ENCODE peak calls at places on chromosomes 1 and 21, in five cellular contexts. F, N, U, Y and T are unnamed samples.

GRCh38 chr1:53344921-53345838 is 17.3 kb upstream of the LRP8 start:
- DNase-seq in F (no peak), N (no peak), U (no peak), Y (no peak), T (no peak)

GRCh38 chr1:27011058-27011764 is 1.4 kb downstream of the TENT5B start:
- DNase-seq in F (no peak), N (no peak), U (peak), Y (peak), T (peak)

GRCh38 chr1:961132-961652 is 808 bp downstream of the KLHL17 start:
- DNase-seq in F (no peak), N (no peak), U (no peak), Y (no peak), T (no peak)

GRCh38 chr1:201886103-201886885 is 2.4 kb upstream of the SHISA4 start:
- DNase-seq in F (no peak), N (no peak), U (no peak), Y (no peak), T (no peak)

GRCh38 chr1:178953034-178953433 is 72.7 kb upstream of the FAM20B start:
- DNase-seq in F (no peak), N (no peak), U (no peak), Y (no peak), T (no peak)

GRCh38 chr21:15301736-15302135 is 236.9 kb upstream of the NRIP1 start:
- DNase-seq in F (no peak), N (no peak), U (no peak), Y (no peak), T (peak)

GRCh38 chr1:6355621-6356020 is 37.9 kb downstream of the ACOT7 start:
- DNase-seq in F (no peak), N (no peak), U (no peak), Y (no peak), T (no peak)

GRCh38 chr1:236156512-236157208 is 14.3 kb downstream of the GPR137B start:
- DNase-seq in F (no peak), N (no peak), U (no peak), Y (no peak), T (no peak)

GRCh38 chr1:53719469-53719868 is 19.5 kb downstream of the GLIS1 start:
- DNase-seq in F (no peak), N (no peak), U (no peak), Y (no peak), T (no peak)

GRCh38 chr21:46322351-46323226 is 1.1 kb downstream of the C21orf58 start:
- DNase-seq in F (no peak), N (no peak), U (peak), Y (no peak), T (peak)

GRCh38 chr1:215539803-215540575 is 27.1 kb upstream of the KCTD3 start:
- DNase-seq in F (no peak), N (no peak), U (peak), Y (no peak), T (no peak)

GRCh38 chr1:235935506-235936224 is 69.0 kb upstream of the LYST start:
- DNase-seq in F (no peak), N (no peak), U (no peak), Y (no peak), T (peak)

GRCh38 chr1:183731151-183731550 is 73.8 kb upstream of the RGL1 start:
- DNase-seq in F (no peak), N (no peak), U (no peak), Y (no peak), T (no peak)

GRCh38 chr1:156124557-156125483 is 10.3 kb downstream of the LMNA start:
- DNase-seq in F (no peak), N (no peak), U (peak), Y (no peak), T (peak)

GRCh38 chr1:8003431-8004112 is 22.5 kb downstream of the ERRFI1 start:
- DNase-seq in F (no peak), N (no peak), U (peak), Y (no peak), T (peak)

GRCh38 chr1:31063636-31064035 is 1.9 kb downstream of the PUM1 start:
- DNase-seq in F (no peak), N (no peak), U (peak), Y (no peak), T (no peak)

GRCh38 chr21:43866659-43867331 is 1.8 kb downstream of the AGPAT3 start:
- DNase-seq in F (no peak), N (no peak), U (no peak), Y (no peak), T (peak)

GRCh38 chr21:22355949-22356348 is 1357.7 kb downstream of the NCAM2 start:
- DNase-seq in F (no peak), N (no peak), U (no peak), Y (no peak), T (no peak)

GRCh38 chr1:114152211-114153050 is 1.2 kb downstream of the SYT6 start:
- DNase-seq in F (no peak), N (no peak), U (peak), Y (no peak), T (peak)

GRCh38 chr1:234973426-234974250 is 155.0 kb downstream of the TOMM20 start:
- DNase-seq in F (no peak), N (no peak), U (no peak), Y (no peak), T (no peak)

GRCh38 chr1:95742591-95743089 is 508.6 kb downstream of the RWDD3 start:
- DNase-seq in F (no peak), N (no peak), U (peak), Y (no peak), T (peak)

GRCh38 chr1:83508485-83509151 is 490.3 kb downstream of the TTLL7 start:
- DNase-seq in F (no peak), N (no peak), U (peak), Y (no peak), T (no peak)

GRCh38 chr1:58888776-58889341 is 105.0 kb upstream of the JUN start:
- DNase-seq in F (no peak), N (no peak), U (no peak), Y (no peak), T (peak)

GRCh38 chr21:42157606-42158310 is 61.2 kb upstream of the ABCG1 start:
- DNase-seq in F (no peak), N (no peak), U (no peak), Y (no peak), T (no peak)

GRCh38 chr1:8182034-8182761 is 135.7 kb upstream of the SLC45A1 start:
- DNase-seq in F (no peak), N (no peak), U (peak), Y (no peak), T (peak)

GRCh38 chr1:16067127-16067768 is 6.2 kb downstream of the FAM131C start:
- DNase-seq in F (no peak), N (no peak), U (no peak), Y (no peak), T (peak)

GRCh38 chr1:89198500-89199072 is at the start of gene GBP4:
- DNase-seq in F (no peak), N (no peak), U (peak), Y (no peak), T (peak)

GRCh38 chr21:42218836-42219605 is at the start of gene ABCG1:
- DNase-seq in F (no peak), N (peak), U (peak), Y (no peak), T (peak)

GRCh38 chr1:176177764-176178163 is 29.3 kb downstream of the COP1 start:
- DNase-seq in F (no peak), N (no peak), U (no peak), Y (no peak), T (no peak)

GRCh38 chr1:154353460-154353904 is 28.2 kb downstream of the ATP8B2 start:
- DNase-seq in F (no peak), N (no peak), U (peak), Y (no peak), T (peak)

GRCh38 chr1:80909175-80909784 is 891.5 kb upstream of the ADGRL2 start:
- DNase-seq in F (no peak), N (no peak), U (no peak), Y (no peak), T (no peak)

GRCh38 chr21:42666023-42666747 is 12.8 kb downstream of the PDE9A start:
- DNase-seq in F (no peak), N (no peak), U (no peak), Y (no peak), T (no peak)